ENCODE peak calls at places on chromosomes 13 and 19, in eight cellular contexts. E is HT-29, R is glutamatergic neuron, D is amniotic stem cell, N is IMR-90, U is nucleus accumbens, V is left colon, X is GF-D8. I is an unnamed sample.

GRCh38 chr19:9010693-9011092 is 484 bp upstream of the MUC16 start:
- DNase-seq in E (no peak), R (no peak), D (no peak), N (no peak), U (no peak), V (no peak), X (no peak), I (no peak)

GRCh38 chr13:98216135-98216565 is 39.1 kb upstream of the RNF113B start:
- DNase-seq in E (peak), R (no peak), D (no peak), N (peak), U (no peak), V (no peak), X (no peak), I (no peak)

GRCh38 chr19:10871711-10872550 is 578 bp downstream of the CARM1 start:
- DNase-seq in E (no peak), R (peak), D (no peak), N (no peak), U (no peak), V (peak), X (no peak), I (peak)

GRCh38 chr13:113582841-113583631 is 1.5 kb upstream of the TFDP1 start:
- DNase-seq in E (peak), R (no peak), D (no peak), N (no peak), U (no peak), V (no peak), X (no peak), I (no peak)

GRCh38 chr19:7748756-7749155 is 1.4 kb upstream of the CD209 start:
- DNase-seq in E (peak), R (no peak), D (no peak), N (peak), U (no peak), V (no peak), X (no peak), I (no peak)

GRCh38 chr13:40333238-40333637 is 333.2 kb downstream of the FOXO1 start:
- DNase-seq in E (no peak), R (no peak), D (no peak), N (no peak), U (no peak), V (no peak), X (no peak), I (no peak)

GRCh38 chr13:83182845-83183244 is 699.4 kb downstream of the SLITRK1 start:
- DNase-seq in E (no peak), R (no peak), D (no peak), N (no peak), U (no peak), V (no peak), X (no peak), I (no peak)

GRCh38 chr13:97540696-97541095 is 106.7 kb downstream of the RAP2A start:
- DNase-seq in E (no peak), R (no peak), D (no peak), N (peak), U (no peak), V (no peak), X (no peak), I (no peak)

GRCh38 chr13:63433546-63434150 is 2018.0 kb upstream of the PCDH20 start:
- DNase-seq in E (peak), R (no peak), D (no peak), N (peak), U (no peak), V (no peak), X (no peak), I (no peak)

GRCh38 chr13:42041017-42041683 is 7.3 kb upstream of the DGKH start:
- DNase-seq in E (peak), R (peak), D (peak), N (peak), U (peak), V (peak), X (no peak), I (no peak)

GRCh38 chr19:21707065-21707464 is 60.3 kb downstream of the ZNF100 start:
- DNase-seq in E (no peak), R (no peak), D (no peak), N (no peak), U (no peak), V (no peak), X (no peak), I (no peak)

GRCh38 chr19:18657590-18658365 is 20.9 kb downstream of the KLHL26 start:
- DNase-seq in E (no peak), R (no peak), D (no peak), N (peak), U (no peak), V (no peak), X (peak), I (no peak)

GRCh38 chr13:83168575-83168974 is 713.7 kb downstream of the SLITRK1 start:
- DNase-seq in E (no peak), R (no peak), D (peak), N (peak), U (no peak), V (no peak), X (no peak), I (no peak)

GRCh38 chr19:658916-659839 is 3.8 kb downstream of the RNF126 start:
- DNase-seq in E (peak), R (no peak), D (no peak), N (no peak), U (no peak), V (no peak), X (no peak), I (peak)

GRCh38 chr19:5314907-5315298 is 25.7 kb downstream of the PTPRS start:
- DNase-seq in E (no peak), R (no peak), D (no peak), N (no peak), U (no peak), V (no peak), X (no peak), I (no peak)

GRCh38 chr19:46180701-46181385 is 32.8 kb downstream of the IGFL2 start:
- DNase-seq in E (peak), R (no peak), D (no peak), N (peak), U (no peak), V (no peak), X (no peak), I (no peak)

I was measured in head of caudate nucleus.